ENCODE peak calls at places on chromosomes 4 and X, in five cellular contexts. Q is GM06990, W is transverse colon, T is A549, H is OCI-LY7. O is an unnamed sample.

GRCh38 chrX:14352511-14352910 is 176.8 kb upstream of the GLRA2 start:
- DNase-seq in Q (no peak), W (no peak), T (no peak), H (no peak), O (no peak)

GRCh38 chr4:76147454-76148141 is 599 bp downstream of the NUP54 start:
- DNase-seq in Q (no peak), W (peak; percentile 60), T (peak; percentile 72), H (peak; percentile 39), O (no peak)

GRCh38 chrX:150547511-150548115 is 20.8 kb upstream of the MTM1 start:
- DNase-seq in Q (peak; percentile 63), W (peak; percentile 68), T (peak; percentile 51), H (no peak), O (peak; percentile 74)

GRCh38 chr4:185810746-185811508 is 1.1 kb downstream of the SORBS2 start:
- DNase-seq in Q (no peak), W (no peak), T (no peak), H (peak; percentile 45), O (no peak)

GRCh38 chr4:1784395-1784788 is 8.7 kb upstream of the FGFR3 start:
- DNase-seq in Q (no peak), W (no peak), T (no peak), H (no peak), O (no peak)

GRCh38 chrX:123184858-123185251 is 777 bp downstream of the GRIA3 start:
- DNase-seq in Q (peak; percentile 12), W (no peak), T (no peak), H (no peak), O (peak; percentile 65)

GRCh38 chr4:151432654-151433053 is 23.7 kb downstream of the FHIP1A start:
- DNase-seq in Q (no peak), W (no peak), T (no peak), H (no peak), O (no peak)

GRCh38 chr4:95693594-95693993 is 144.8 kb upstream of the UNC5C start:
- DNase-seq in Q (no peak), W (no peak), T (no peak), H (peak; percentile 4), O (no peak)

GRCh38 chrX:21993265-21993664 is 38.9 kb upstream of the PHEX start:
- DNase-seq in Q (no peak), W (peak; percentile 12), T (no peak), H (no peak), O (no peak)

GRCh38 chrX:10350991-10351390 is 194.2 kb downstream of the CLCN4 start:
- DNase-seq in Q (no peak), W (no peak), T (no peak), H (no peak), O (no peak)

GRCh38 chr4:76923619-76924357 is 25.8 kb upstream of the SEPTIN11 start:
- DNase-seq in Q (no peak), W (no peak), T (no peak), H (no peak), O (no peak)

GRCh38 chr4:111398906-111399330 is 746.3 kb upstream of the FAM241A start:
- DNase-seq in Q (no peak), W (no peak), T (no peak), H (no peak), O (no peak)

GRCh38 chrX:140123446-140123845 is 158.1 kb upstream of the CXorf66 start:
- DNase-seq in Q (no peak), W (no peak), T (no peak), H (no peak), O (no peak)
- TF ChIP-seq CTCF in Q (peak; percentile 28), W (no peak), T (no peak), H (peak; percentile 41), O (no peak)

GRCh38 chr4:142846729-142847606 is 867 bp upstream of the INPP4B start:
- DNase-seq in Q (peak; percentile 20), W (peak; percentile 71), T (peak; percentile 25), H (peak; percentile 7), O (no peak)
- TF ChIP-seq CTCF in Q (peak; percentile 55), W (peak; percentile 54), T (peak; percentile 59), H (peak; percentile 37), O (peak; percentile 42)

DNA sequence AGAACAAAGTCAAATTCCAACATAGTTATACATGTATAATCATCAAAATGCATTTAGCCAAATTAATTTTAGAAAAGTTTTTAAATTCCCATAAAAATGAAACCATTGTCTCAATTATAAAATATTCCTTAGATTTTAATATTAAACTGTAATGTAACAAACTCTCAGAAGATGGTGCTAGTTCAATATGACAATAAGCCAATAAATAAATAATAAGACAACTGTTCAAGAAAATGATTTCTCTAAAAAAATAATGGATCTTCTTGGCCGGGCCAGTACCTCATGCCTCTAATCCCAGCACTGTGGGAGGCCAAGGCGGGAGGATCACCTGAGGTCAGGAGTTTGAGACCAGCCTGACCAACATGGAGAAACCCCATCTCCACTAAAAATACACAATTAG is 80.3 kb downstream of the RAB28 start:
- DNase-seq in Q (no peak), W (no peak), T (no peak), H (no peak), O (no peak)
- TF ChIP-seq CTCF in Q (no peak), W (no peak), T (no peak), H (no peak), O (no peak)

DNA sequence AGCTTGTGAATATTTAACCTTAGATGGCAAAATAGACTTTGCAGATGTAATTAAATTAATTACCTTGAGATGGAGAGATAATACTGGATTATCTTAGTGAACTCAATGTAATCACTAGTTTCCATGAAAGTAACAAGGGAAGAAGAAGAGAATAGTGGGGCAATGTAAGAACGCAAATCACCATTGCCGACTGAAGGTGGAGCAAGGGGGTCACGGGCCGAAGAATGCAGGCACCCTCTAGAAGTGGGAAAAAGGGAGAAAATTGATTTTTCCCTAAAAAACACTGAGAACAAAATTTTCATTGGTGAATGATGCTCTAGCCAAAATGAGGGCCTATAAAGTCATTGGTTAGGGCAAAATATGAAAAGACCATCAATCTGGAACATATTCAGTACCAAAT is 375.6 kb upstream of the EPHA5 start:
- DNase-seq in Q (no peak), W (no peak), T (no peak), H (no peak), O (no peak)
- TF ChIP-seq CTCF in Q (no peak), W (no peak), T (no peak), H (no peak), O (no peak)

GRCh38 chr4:129926936-129927335 is 831.0 kb downstream of the C4orf33 start:
- DNase-seq in Q (no peak), W (no peak), T (no peak), H (peak; percentile 10), O (no peak)
- TF ChIP-seq CTCF in Q (no peak), W (no peak), T (peak; percentile 25), H (peak; percentile 63), O (peak; percentile 31)

DNA sequence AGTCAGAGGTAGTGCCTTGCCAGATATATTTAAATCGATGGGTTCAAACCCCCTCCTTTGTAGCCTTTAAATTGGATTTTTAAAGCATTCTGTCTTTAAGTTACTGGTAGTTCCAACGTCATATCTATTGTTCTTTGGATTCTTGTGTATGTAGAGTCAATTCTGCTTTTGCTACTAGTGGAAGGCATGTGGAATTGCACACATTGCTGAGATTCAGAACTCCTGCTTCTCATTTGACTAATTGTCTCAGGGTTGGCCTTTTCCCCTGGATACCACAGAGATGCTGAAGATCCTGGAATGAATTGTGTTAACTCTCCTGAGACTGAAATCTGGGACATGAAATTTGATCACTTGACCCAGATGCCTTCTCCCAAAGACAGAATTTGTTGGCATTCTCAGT is 328.3 kb upstream of the RPS6KA3 start:
- DNase-seq in Q (no peak), W (no peak), T (no peak), H (no peak), O (no peak)
- TF ChIP-seq CTCF in Q (no peak), W (no peak), T (no peak), H (no peak), O (no peak)

GRCh38 chrX:12360991-12361598 is 222.8 kb downstream of the FRMPD4 start:
- DNase-seq in Q (no peak), W (no peak), T (no peak), H (no peak), O (no peak)
- TF ChIP-seq CTCF in Q (no peak), W (no peak), T (no peak), H (no peak), O (no peak)